ENCODE peak calls at places on chromosomes 4 and X, in seven cellular contexts. S, R, Y, F, D, H and P are unnamed samples.

GRCh38 chr4:90960840-90961239 is 833.6 kb downstream of the CCSER1 start:
- DNase-seq in S (no peak), R (no peak), Y (no peak), F (no peak), D (no peak), H (no peak), P (no peak)

GRCh38 chrX:38347136-38347535 is 5.3 kb upstream of the OTC start:
- DNase-seq in S (peak; percentile 72), R (no peak), Y (no peak), F (no peak), D (no peak), H (no peak), P (no peak)

GRCh38 chr4:182574706-182575105 is 331.5 kb downstream of the TENM3 start:
- DNase-seq in S (no peak), R (no peak), Y (no peak), F (no peak), D (no peak), H (no peak), P (no peak)

GRCh38 chr4:7140062-7140691 is 52.2 kb upstream of the SORCS2 start:
- DNase-seq in S (no peak), R (no peak), Y (no peak), F (no peak), D (no peak), H (no peak), P (no peak)

GRCh38 chr4:182265881-182266280 is 22.7 kb downstream of the TENM3 start:
- DNase-seq in S (no peak), R (no peak), Y (no peak), F (no peak), D (peak; percentile 51), H (no peak), P (no peak)

GRCh38 chrX:15804563-15804962 is 14.3 kb downstream of the ZRSR2 start:
- DNase-seq in S (no peak), R (no peak), Y (no peak), F (no peak), D (no peak), H (no peak), P (no peak)

GRCh38 chr4:153207561-153207960 is 3.3 kb downstream of the TRIM2 start:
- DNase-seq in S (peak; percentile 20), R (no peak), Y (no peak), F (no peak), D (peak; percentile 49), H (no peak), P (peak; percentile 10)

GRCh38 chr4:101418466-101418865 is 71.1 kb upstream of the PPP3CA start:
- DNase-seq in S (no peak), R (no peak), Y (no peak), F (no peak), D (no peak), H (no peak), P (no peak)

GRCh38 chrX:16187024-16187698 is 19.9 kb downstream of the MAGEB17 start:
- DNase-seq in S (no peak), R (no peak), Y (no peak), F (no peak), D (no peak), H (no peak), P (no peak)

GRCh38 chr4:187444061-187444460 is 551.5 kb upstream of the ZFP42 start:
- DNase-seq in S (no peak), R (no peak), Y (no peak), F (no peak), D (no peak), H (no peak), P (no peak)

GRCh38 chr4:169859366-169860216 is 101.8 kb upstream of the HPF1 start:
- DNase-seq in S (no peak), R (no peak), Y (no peak), F (no peak), D (no peak), H (no peak), P (no peak)

GRCh38 chr4:165877291-165877690 is 4.3 kb downstream of the TLL1 start:
- DNase-seq in S (no peak), R (no peak), Y (no peak), F (no peak), D (no peak), H (no peak), P (no peak)

GRCh38 chr4:158042591-158043030 is 130.2 kb downstream of the GASK1B start:
- DNase-seq in S (peak; percentile 92), R (no peak), Y (no peak), F (no peak), D (no peak), H (no peak), P (no peak)

GRCh38 chr4:75343333-75343732 is 170.9 kb downstream of the RCHY1 start:
- DNase-seq in S (no peak), R (no peak), Y (no peak), F (no peak), D (no peak), H (no peak), P (no peak)

GRCh38 chr4:40843696-40844095 is 93.9 kb downstream of the NSUN7 start:
- DNase-seq in S (no peak), R (no peak), Y (peak; percentile 35), F (no peak), D (no peak), H (no peak), P (no peak)

GRCh38 chr4:178395798-178396197 is 953.6 kb upstream of the AGA start:
- DNase-seq in S (no peak), R (no peak), Y (no peak), F (no peak), D (peak; percentile 19), H (no peak), P (no peak)

GRCh38 chr4:8761824-8762205 is 109.8 kb downstream of the HMX1 start:
- DNase-seq in S (no peak), R (no peak), Y (no peak), F (no peak), D (peak; percentile 8), H (no peak), P (no peak)

GRCh38 chrX:370244-370962 is 16.3 kb downstream of the PPP2R3B start:
- DNase-seq in S (no peak), R (no peak), Y (no peak), F (no peak), D (no peak), H (no peak), P (no peak)

GRCh38 chrX:132676561-132677186 is 187.8 kb upstream of the MBNL3 start:
- DNase-seq in S (no peak), R (no peak), Y (no peak), F (no peak), D (no peak), H (no peak), P (no peak)

GRCh38 chr4:105166066-105166465 is 19.4 kb downstream of the TET2 start:
- DNase-seq in S (no peak), R (no peak), Y (no peak), F (no peak), D (no peak), H (no peak), P (no peak)

GRCh38 chr4:123133397-123134050 is 211.1 kb upstream of the NUDT6 start:
- DNase-seq in S (no peak), R (no peak), Y (no peak), F (no peak), D (no peak), H (no peak), P (no peak)